ENCODE peak calls at places on chromosomes 12 and 14, in five cellular contexts. N is K562; W is GM23338; O is stimulated activated CD4-positive, alpha-beta T cell treated with anti-CD3 and anti-CD28 coated beads, Interleukin-1b, Interleukin-23, amount 100 ng/mL, for 48 hours; T is thyroid gland. C is an unnamed sample.

GRCh38 chr12:29762637-29763300 is 21.0 kb downstream of the TMTC1 start:
- DNase-seq in N (no peak), W (no peak), O (no peak), T (no peak), C (no peak)

GRCh38 chr12:52149651-52150241 is 42.1 kb downstream of the KRT80 start:
- DNase-seq in N (no peak), W (no peak), O (no peak), T (peak), C (no peak)

GRCh38 chr12:99387661-99388060 is 259.9 kb upstream of the GARIN6 start:
- DNase-seq in N (no peak), W (no peak), O (no peak), T (no peak), C (no peak)

GRCh38 chr12:93483151-93483807 is 16.0 kb downstream of the MRPL42 start:
- DNase-seq in N (no peak), W (no peak), O (no peak), T (no peak), C (no peak)

GRCh38 chr12:74015118-74015517 is 522.5 kb upstream of the ATXN7L3B start:
- DNase-seq in N (no peak), W (no peak), O (no peak), T (no peak), C (no peak)

GRCh38 chr14:94120667-94121335 is 8.6 kb downstream of the IFI27L2 start:
- DNase-seq in N (no peak), W (no peak), O (no peak), T (no peak), C (no peak)

GRCh38 chr12:82474181-82474797 is 116.0 kb downstream of the METTL25 start:
- DNase-seq in N (no peak), W (no peak), O (no peak), T (no peak), C (no peak)

GRCh38 chr14:96502621-96503251 is 554 bp downstream of the PAPOLA start:
- DNase-seq in N (peak), W (peak), O (peak), T (peak), C (peak)

GRCh38 chr12:15038137-15038536 is 65.3 kb downstream of the PDE6H start:
- DNase-seq in N (no peak), W (no peak), O (no peak), T (no peak), C (no peak)

GRCh38 chr12:20345866-20346265 is 22.5 kb upstream of the PDE3A start:
- DNase-seq in N (no peak), W (no peak), O (no peak), T (no peak), C (no peak)

GRCh38 chr12:43969882-43970281 is 134.0 kb downstream of the TMEM117 start:
- DNase-seq in N (no peak), W (no peak), O (no peak), T (no peak), C (no peak)

GRCh38 chr14:26598081-26598671 is 343 bp upstream of the NOVA1 start:
- DNase-seq in N (peak), W (peak), O (no peak), T (peak), C (peak)

GRCh38 chr12:4141344-4142270 is 132.0 kb upstream of the CCND2 start:
- DNase-seq in N (no peak), W (no peak), O (no peak), T (no peak), C (no peak)

GRCh38 chr12:3123729-3124128 is 46.5 kb downstream of the TSPAN9 start:
- DNase-seq in N (no peak), W (no peak), O (no peak), T (no peak), C (no peak)

GRCh38 chr12:12376636-12377448 is 20.0 kb downstream of the BORCS5 start:
- DNase-seq in N (peak), W (peak), O (no peak), T (peak), C (no peak)

GRCh38 chr14:81453166-81453766 is 53.1 kb upstream of the STON2 start:
- DNase-seq in N (peak), W (peak), O (peak), T (peak), C (no peak)

GRCh38 chr14:38389666-38390065 is 133.8 kb upstream of the CLEC14A start:
- DNase-seq in N (no peak), W (no peak), O (no peak), T (no peak), C (no peak)

GRCh38 chr14:57259672-57260071 is 9.0 kb downstream of the EXOC5 start:
- DNase-seq in N (no peak), W (no peak), O (no peak), T (no peak), C (no peak)

GRCh38 chr14:95502381-95502950 is 14.0 kb downstream of the SYNE3 start:
- DNase-seq in N (no peak), W (no peak), O (no peak), T (no peak), C (no peak)

GRCh38 chr14:73591690-73592448 is at the start of gene ACOT4:
- DNase-seq in N (no peak), W (peak), O (peak), T (peak), C (peak)

GRCh38 chr12:116201908-116202307 is 75.6 kb downstream of the MED13L start:
- DNase-seq in N (no peak), W (no peak), O (no peak), T (no peak), C (no peak)

GRCh38 chr12:85424581-85425348 is 144.7 kb downstream of the ALX1 start:
- DNase-seq in N (peak), W (peak), O (no peak), T (peak), C (no peak)

GRCh38 chr14:22099942-22100763 is 426.5 kb upstream of the OR4E1 start:
- DNase-seq in N (peak), W (peak), O (peak), T (peak), C (peak)

GRCh38 chr14:103259801-103260628 is 74.0 kb upstream of the EIF5 start:
- DNase-seq in N (no peak), W (no peak), O (no peak), T (no peak), C (no peak)

GRCh38 chr14:83085725-83086124 is 1552.1 kb upstream of the SEL1L start:
- DNase-seq in N (no peak), W (no peak), O (no peak), T (no peak), C (no peak)

GRCh38 chr12:51360315-51360714 is 13.8 kb upstream of the CELA1 start:
- DNase-seq in N (no peak), W (no peak), O (no peak), T (no peak), C (no peak)

GRCh38 chr12:131276501-131277185 is 322.9 kb downstream of the ADGRD1 start:
- DNase-seq in N (no peak), W (no peak), O (no peak), T (no peak), C (no peak)

GRCh38 chr14:68666206-68666730 is 126.6 kb downstream of the ZFP36L1 start:
- DNase-seq in N (no peak), W (no peak), O (no peak), T (no peak), C (no peak)

GRCh38 chr12:112191840-112192321 is 66.5 kb downstream of the TRAFD1 start:
- DNase-seq in N (no peak), W (no peak), O (no peak), T (no peak), C (no peak)

GRCh38 chr12:12523229-12523628 is 39.4 kb downstream of the DUSP16 start:
- DNase-seq in N (no peak), W (no peak), O (no peak), T (no peak), C (no peak)

GRCh38 chr12:52798671-52799497 is 3.0 kb upstream of the KRT3 start:
- DNase-seq in N (no peak), W (no peak), O (no peak), T (no peak), C (no peak)

GRCh38 chr14:103366741-103367140 is 18.5 kb upstream of the MARK3 start:
- DNase-seq in N (no peak), W (no peak), O (no peak), T (no peak), C (no peak)

GRCh38 chr12:95874452-95874851 is 15.7 kb downstream of the SNRPF start:
- DNase-seq in N (no peak), W (peak), O (no peak), T (no peak), C (no peak)

GRCh38 chr12:93502802-93503623 is 35.7 kb downstream of the MRPL42 start:
- DNase-seq in N (peak), W (peak), O (peak), T (peak), C (no peak)

GRCh38 chr12:93616584-93617101 is 44.2 kb downstream of the SOCS2 start:
- DNase-seq in N (no peak), W (peak), O (no peak), T (no peak), C (no peak)

GRCh38 chr14:101714394-101714793 is 47.1 kb upstream of the PPP2R5C start:
- DNase-seq in N (peak), W (no peak), O (no peak), T (no peak), C (no peak)

GRCh38 chr12:107560194-107560905 is 125.2 kb upstream of the PWP1 start:
- DNase-seq in N (no peak), W (peak), O (no peak), T (no peak), C (no peak)

GRCh38 chr14:89368490-89369477 is 48.2 kb downstream of the FOXN3 start:
- DNase-seq in N (no peak), W (no peak), O (no peak), T (no peak), C (peak)

C was measured in HuH-7.5.